ENCODE peak calls at places on chromosome 7, in ten cellular contexts. M is kidney tubule cell; I is small intestine; K is frontal cortex; L is activated naive CD8-positive, alpha-beta T cell treated with anti-CD3 and anti-CD28 coated beads, Interleukin-2, amount 50 U/mL, for 24 hours; G is HL-60; Z is GM10248; D is activated naive CD4-positive, alpha-beta T cell treated with anti-CD3 and anti-CD28 coated beads, Interleukin-2, amount 10 ng/mL, durations not matched to agents 7 days and 5 days; Q is HCT116; A is fibroblast of pulmonary artery. P is an unnamed sample.

GRCh38 chr7:25952277-25953057 is 199.5 kb upstream of the NFE2L3 start:
- DNase-seq in A (no peak), I (peak), G (no peak), Z (no peak), K (no peak), D (no peak), L (no peak), Q (no peak), M (no peak), P (no peak)

GRCh38 chr7:13790611-13791010 is 198.9 kb downstream of the ETV1 start:
- DNase-seq in D (no peak), I (no peak), Q (no peak), L (no peak), Z (no peak), A (no peak), G (no peak), K (no peak), M (no peak), P (no peak)

GRCh38 chr7:38502848-38503247 is 128.3 kb downstream of the AMPH start:
- DNase-seq in K (no peak), I (no peak), Q (no peak), A (no peak), Z (no peak), D (no peak), L (no peak), M (no peak), G (no peak), P (no peak)

GRCh38 chr7:46034056-46034768 is 113.1 kb upstream of the IGFBP3 start:
- DNase-seq in D (no peak), I (no peak), L (no peak), Z (no peak), A (peak), Q (no peak), G (no peak), K (no peak), M (no peak), P (no peak)

GRCh38 chr7:147088916-147089315 is 972.3 kb downstream of the CNTNAP2 start:
- DNase-seq in D (no peak), K (no peak), Z (no peak), A (no peak), M (no peak), I (no peak), G (no peak), Q (no peak), L (no peak), P (no peak)

GRCh38 chr7:12802070-12802469 is 114.6 kb downstream of the ARL4A start:
- DNase-seq in G (no peak), I (peak), M (peak), L (no peak), A (no peak), Q (peak), Z (no peak), K (no peak), D (no peak), P (no peak)

GRCh38 chr7:110922906-110923305 is 168.0 kb upstream of the LRRN3 start:
- DNase-seq in D (no peak), I (no peak), Q (no peak), K (no peak), A (peak), G (no peak), M (peak), Z (no peak), L (no peak), P (no peak)

GRCh38 chr7:154875297-154875696 is 127.6 kb downstream of the PAXIP1 start:
- DNase-seq in Z (no peak), D (no peak), A (no peak), Q (no peak), I (no peak), G (no peak), K (no peak), L (no peak), M (no peak), P (no peak)

GRCh38 chr7:152105205-152105604 is 79.7 kb downstream of the GALNT11 start:
- DNase-seq in D (no peak), A (no peak), K (no peak), L (no peak), I (no peak), Z (no peak), M (no peak), G (no peak), Q (no peak), P (no peak)

GRCh38 chr7:150824379-150825177 is 24.0 kb downstream of the TMEM176A start:
- DNase-seq in I (no peak), L (no peak), Q (no peak), K (no peak), Z (no peak), A (no peak), M (no peak), D (no peak), G (no peak), P (no peak)